ENCODE peak calls at places on chromosome 22, in five cellular contexts. J is trophoblast cell, G is H1, X is neuronal stem cell, Y is H9. U is an unnamed sample.

GRCh38 chr22:39292561-39293074 is 26.8 kb downstream of the RPL3 start:
- DNase-seq in J (peak; percentile 96), G (no peak), X (peak; percentile 45), Y (peak; percentile 76), U (peak; percentile 91)

GRCh38 chr22:23216331-23217170 is 36.2 kb downstream of the BCR start:
- DNase-seq in Y (no peak), J (peak; percentile 9), X (no peak), G (no peak), U (no peak)

GRCh38 chr22:49934891-49935557 is 16.6 kb downstream of the CRELD2 start:
- DNase-seq in X (no peak), Y (peak; percentile 67), J (no peak), G (peak; percentile 77), U (peak; percentile 66)

GRCh38 chr22:41799486-41800347 is 762 bp upstream of the CCDC134 start:
- DNase-seq in Y (peak; percentile 43), G (peak; percentile 67), X (peak; percentile 12), J (peak; percentile 21), U (no peak)

GRCh38 chr22:31754813-31755212 is 994 bp downstream of the DEPDC5 start:
- DNase-seq in G (no peak), J (no peak), Y (no peak), X (no peak), U (peak; percentile 52)

GRCh38 chr22:17786435-17787158 is 12.3 kb upstream of the BID start:
- DNase-seq in J (peak; percentile 32), Y (peak; percentile 77), G (no peak), X (peak; percentile 71), U (no peak)

GRCh38 chr22:41833369-41834004 is 582 bp downstream of the SREBF2 start:
- DNase-seq in Y (no peak), X (no peak), J (peak; percentile 40), G (peak; percentile 63), U (peak; percentile 48)

GRCh38 chr22:30235687-30236170 is 10.8 kb downstream of the LIF start:
- DNase-seq in G (no peak), X (no peak), J (no peak), Y (no peak), U (peak; percentile 56)

GRCh38 chr22:33024626-33025025 is 33.6 kb downstream of the SYN3 start:
- DNase-seq in G (no peak), X (no peak), J (no peak), Y (no peak), U (no peak)

GRCh38 chr22:49961601-49962011 is 1.0 kb downstream of the PIM3 start:
- DNase-seq in G (no peak), X (no peak), J (no peak), Y (peak; percentile 45), U (no peak)

GRCh38 chr22:17872491-17872890 is 98.2 kb upstream of the BID start:
- DNase-seq in X (no peak), G (no peak), J (peak; percentile 97), Y (no peak), U (no peak)

GRCh38 chr22:43426816-43427215 is 15.0 kb downstream of the MPPED1 start:
- DNase-seq in Y (no peak), G (no peak), J (no peak), X (no peak), U (no peak)

GRCh38 chr22:32534252-32535215 is 59.9 kb downstream of the FBXO7 start:
- DNase-seq in J (peak; percentile 87), X (no peak), G (no peak), Y (no peak), U (peak; percentile 25)

GRCh38 chr22:25134028-25134427 is 65.6 kb upstream of the CRYBB3 start:
- DNase-seq in G (no peak), Y (no peak), J (no peak), X (no peak), U (no peak)

GRCh38 chr22:33512961-33513360 is 407.3 kb downstream of the LARGE1 start:
- DNase-seq in J (no peak), Y (no peak), G (no peak), X (no peak), U (peak; percentile 22)

DNA sequence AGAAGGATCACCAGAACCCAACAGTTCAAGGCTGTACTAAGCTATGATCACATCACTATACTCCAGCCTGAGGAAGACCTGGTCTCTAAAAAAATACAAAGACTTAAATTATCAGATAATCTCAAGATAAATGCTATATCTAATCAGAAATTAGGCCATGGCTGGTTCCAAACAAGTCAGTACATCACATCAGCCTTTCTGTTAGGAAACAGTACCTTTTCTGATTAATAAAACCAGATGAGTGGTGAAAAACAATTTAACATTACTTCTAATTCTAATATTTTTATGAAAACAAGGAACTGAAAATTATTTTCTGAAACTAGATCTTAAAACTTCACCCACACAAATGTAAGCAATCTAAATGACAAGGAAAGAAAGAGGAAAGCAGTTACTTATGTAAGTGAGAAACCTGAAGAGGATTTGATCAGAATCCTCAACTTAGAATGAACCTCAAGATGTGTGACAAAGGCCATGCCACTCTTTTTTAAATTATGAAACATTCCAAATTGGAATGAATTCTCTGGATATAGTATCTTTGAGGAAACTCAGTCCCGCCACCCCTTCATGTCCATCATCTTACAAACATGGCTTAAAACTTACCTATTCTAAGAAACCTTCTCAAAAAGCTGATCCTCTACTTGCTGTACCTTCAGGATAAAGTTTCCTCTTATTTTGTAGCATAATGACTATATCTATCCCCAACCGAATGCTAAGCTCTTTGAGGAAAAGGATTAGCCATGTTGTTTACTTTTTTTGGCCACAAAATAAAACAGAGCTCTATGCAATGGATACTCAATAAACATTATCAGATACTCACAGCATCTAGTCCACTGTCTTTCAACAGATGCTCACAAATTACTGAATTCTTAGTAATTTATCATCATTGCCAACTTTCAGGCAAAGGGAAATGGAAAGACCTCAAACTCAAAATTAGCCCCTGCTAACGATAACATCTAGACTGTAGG is 132.0 kb downstream of the MRTFA start:
- DNase-seq in Y (no peak), J (no peak), X (no peak), G (no peak), U (peak; percentile 52)
- H2BK12ac ChIP-seq in Y (no peak overlapping the region), J (no peak overlapping the region), X (no peak overlapping the region), G (no peak overlapping the region), U (no peak overlapping the region)

GRCh38 chr22:19434829-19435580 is 2.7 kb downstream of the MRPL40 start:
- DNase-seq in Y (no peak), X (no peak), G (no peak), J (no peak), U (no peak)

GRCh38 chr22:19431641-19432091 is at the start of gene HIRA:
- DNase-seq in J (peak; percentile 84), X (peak; percentile 86), Y (peak; percentile 72), G (peak; percentile 96), U (peak; percentile 85)

GRCh38 chr22:19430890-19431541 is 517 bp downstream of the HIRA start:
- DNase-seq in X (peak; percentile 39), G (peak; percentile 67), Y (peak; percentile 51), J (peak; percentile 27), U (peak; percentile 59)

GRCh38 chr22:19432092-19432844 is at the start of gene MRPL40:
- DNase-seq in G (peak; percentile 91), X (peak; percentile 81), Y (peak; percentile 83), J (peak; percentile 94), U (peak; percentile 94)

DNA sequence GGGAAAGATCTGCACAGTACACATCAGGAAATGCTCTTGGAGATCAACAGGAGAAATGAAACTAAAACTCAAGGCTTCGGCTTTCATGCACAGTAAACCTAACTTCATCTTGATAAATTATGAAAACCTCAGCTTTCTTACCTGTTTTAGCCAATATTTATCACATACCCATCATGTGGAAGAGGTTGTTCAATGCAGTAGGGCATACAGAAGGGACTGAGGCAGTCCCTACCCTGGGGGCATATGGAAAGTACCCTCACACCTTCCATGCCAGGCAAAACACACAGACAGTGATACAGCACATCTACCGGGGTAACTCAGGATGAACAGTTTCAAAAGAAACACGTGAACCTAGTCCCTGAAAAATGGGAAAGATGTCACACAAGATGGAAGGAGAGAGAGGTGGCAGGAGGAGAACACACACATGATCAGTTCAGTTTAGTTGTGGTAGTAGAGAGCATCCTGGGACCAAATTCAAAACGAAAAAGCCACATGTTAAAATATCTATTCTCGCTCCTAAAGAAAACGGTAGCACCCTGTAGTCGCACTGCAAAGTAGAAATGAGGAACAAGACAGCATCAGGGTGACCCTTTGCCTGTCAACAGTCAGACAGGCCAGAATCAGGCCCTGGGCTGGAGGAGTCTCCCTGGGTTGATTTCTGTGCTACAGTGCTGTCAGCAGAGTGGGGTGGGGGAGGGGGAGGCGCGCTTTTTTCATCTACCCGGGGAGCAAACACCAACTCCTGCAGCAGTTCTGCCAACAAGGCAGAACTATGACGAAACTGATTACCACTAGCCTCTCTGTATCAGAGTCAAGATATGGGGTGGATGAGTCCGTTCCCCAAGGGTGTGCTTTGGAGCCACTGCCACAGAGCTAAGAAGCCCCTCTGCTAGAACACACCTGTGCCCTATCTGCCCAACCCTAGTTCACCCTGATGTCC is 1.3 kb downstream of the HIRA start:
- DNase-seq in Y (no peak), G (no peak), J (no peak), X (no peak), U (peak; percentile 73)
- H3K23ac ChIP-seq in Y (no peak overlapping the region), G (no peak overlapping the region), J (no peak overlapping the region), X (no peak overlapping the region), U (no peak overlapping the region)

DNA sequence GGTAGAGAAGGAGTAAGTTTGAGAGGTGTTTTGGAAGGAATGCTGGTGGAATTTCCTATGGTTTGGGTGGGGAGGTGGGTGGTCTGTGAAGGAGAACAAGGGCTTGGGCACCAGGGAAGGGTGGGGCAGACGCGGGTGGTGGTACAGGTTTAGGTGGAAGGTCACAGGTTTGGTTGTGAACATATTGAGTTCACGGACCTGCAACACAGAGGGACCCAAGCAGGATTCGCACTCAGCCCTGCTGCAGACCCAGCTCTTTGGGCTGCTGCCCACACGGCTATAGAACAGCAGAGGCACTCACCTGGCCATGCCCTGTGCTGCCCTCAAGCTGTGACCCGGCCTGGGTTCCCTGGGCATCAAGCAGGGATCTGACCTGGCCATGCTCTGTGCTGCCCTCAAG is 33.5 kb upstream of the EMID1 start:
- DNase-seq in G (no peak), J (no peak), Y (no peak), X (no peak), U (no peak)
- H2BK12ac ChIP-seq in G (no peak overlapping the region), J (no peak overlapping the region), Y (no peak overlapping the region), X (no peak overlapping the region), U (no peak overlapping the region)

GRCh38 chr22:37892566-37893338 is 13.3 kb upstream of the MICALL1 start:
- DNase-seq in X (no peak), Y (no peak), G (no peak), J (no peak), U (no peak)

GRCh38 chr22:37893583-37893983 is 12.5 kb upstream of the MICALL1 start:
- DNase-seq in X (no peak), G (no peak), J (no peak), Y (no peak), U (no peak)

GRCh38 chr22:37884420-37884819 is 21.7 kb upstream of the MICALL1 start:
- DNase-seq in X (no peak), J (no peak), G (no peak), Y (no peak), U (no peak)

GRCh38 chr22:37891926-37892325 is 14.2 kb upstream of the MICALL1 start:
- DNase-seq in Y (no peak), X (no peak), G (no peak), J (no peak), U (no peak)

DNA sequence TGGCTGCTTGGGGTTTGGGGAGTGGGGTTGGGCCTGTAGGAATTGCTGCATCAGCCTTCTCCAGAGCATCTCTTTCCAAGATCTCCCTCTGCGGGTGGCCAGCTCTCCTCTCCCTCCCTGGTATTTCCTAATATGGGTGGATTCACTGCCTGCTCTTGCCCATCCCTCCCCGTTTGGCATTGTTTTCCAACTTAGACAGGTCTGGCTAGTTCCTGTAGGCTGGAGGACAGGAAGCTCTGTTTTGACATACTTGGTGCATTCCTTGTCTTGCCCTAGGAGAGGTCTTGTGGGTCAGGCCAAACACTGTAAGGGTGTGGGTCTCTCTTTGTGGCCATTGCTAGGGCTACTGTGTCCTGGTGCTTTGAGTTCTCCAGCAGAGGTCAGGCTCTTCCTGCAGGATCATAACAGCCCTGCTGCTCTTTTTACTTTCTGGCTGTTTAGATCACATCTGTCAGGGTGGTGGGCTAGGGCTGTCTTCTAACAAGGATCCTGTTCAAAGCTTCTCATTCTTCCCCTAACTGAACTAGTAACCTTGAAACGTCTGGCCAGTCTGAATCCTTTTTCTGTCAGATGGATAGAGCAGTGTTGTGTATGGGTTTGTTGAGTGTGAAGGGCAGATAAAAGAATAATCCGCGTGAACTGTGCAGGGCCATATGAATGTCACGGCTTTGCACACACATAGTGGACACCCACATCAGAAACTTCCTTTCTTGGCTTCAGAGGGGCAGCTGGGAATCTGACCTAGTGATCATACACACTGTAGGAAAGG is 18.3 kb upstream of the MICALL1 start:
- DNase-seq in X (no peak), Y (peak; percentile 60), J (peak; percentile 98), G (no peak), U (peak; percentile 74)
- H3K23ac ChIP-seq in X (no peak overlapping the region), Y (no peak overlapping the region), J (no peak overlapping the region), G (no peak overlapping the region), U (no peak overlapping the region)

U was measured in mesenchymal stem cell.